ENCODE peak calls at places on chromosomes 16 and 17, in four cellular contexts. One of them, this sample, is unnamed.

GRCh38 chr17:60355663-60356594 is 36.0 kb downstream of the USP32 start:
- DNase-seq in A549: no peak
- DNase-seq in stomach: no peak
- DNase-seq in neural progenitor cell: no peak
- DNase-seq in this sample: no peak

GRCh38 chr16:65212791-65213190 is 90.9 kb upstream of the CDH11 start:
- DNase-seq in stomach: no peak
- DNase-seq in A549: no peak
- DNase-seq in neural progenitor cell: no peak
- DNase-seq in this sample: no peak

GRCh38 chr17:58268326-58268725 is 12.4 kb downstream of the MPO start:
- DNase-seq in neural progenitor cell: no peak
- DNase-seq in stomach: no peak
- DNase-seq in A549: no peak
- DNase-seq in this sample: no peak

GRCh38 chr17:47275245-47275984 is 21.8 kb downstream of the ITGB3 start:
- DNase-seq in neural progenitor cell: peak; percentile 78
- DNase-seq in stomach: peak; percentile 66
- DNase-seq in A549: no peak
- DNase-seq in this sample: peak; percentile 75

GRCh38 chr16:81740163-81740562 is 38.9 kb upstream of the PLCG2 start:
- DNase-seq in neural progenitor cell: no peak
- DNase-seq in stomach: no peak
- DNase-seq in A549: no peak
- DNase-seq in this sample: no peak

GRCh38 chr16:64092284-64092683 is 1029.6 kb downstream of the CDH11 start:
- DNase-seq in neural progenitor cell: no peak
- DNase-seq in A549: no peak
- DNase-seq in stomach: no peak
- DNase-seq in this sample: peak; percentile 5

GRCh38 chr17:72452286-72453173 is 331.7 kb downstream of the SOX9 start:
- DNase-seq in neural progenitor cell: no peak
- DNase-seq in stomach: no peak
- DNase-seq in A549: no peak
- DNase-seq in this sample: no peak

GRCh38 chr16:86026136-86026905 is 127.4 kb downstream of the IRF8 start:
- DNase-seq in A549: no peak
- DNase-seq in stomach: no peak
- DNase-seq in neural progenitor cell: no peak
- DNase-seq in this sample: no peak

GRCh38 chr17:31581022-31581483 is 189.6 kb downstream of the RAB11FIP4 start:
- DNase-seq in A549: no peak
- DNase-seq in stomach: peak; percentile 90
- DNase-seq in neural progenitor cell: no peak
- DNase-seq in this sample: peak; percentile 79

GRCh38 chr16:81707411-81708321 is 71.4 kb upstream of the PLCG2 start:
- DNase-seq in stomach: peak; percentile 70
- DNase-seq in A549: no peak
- DNase-seq in neural progenitor cell: no peak
- DNase-seq in this sample: no peak

GRCh38 chr17:29177541-29177870 is 2.7 kb downstream of the MYO18A start:
- DNase-seq in neural progenitor cell: no peak
- DNase-seq in stomach: no peak
- DNase-seq in A549: no peak
- DNase-seq in this sample: no peak
- H3K4me3 ChIP-seq in neural progenitor cell: no peak overlapping the region
- H3K4me3 ChIP-seq in stomach: no peak overlapping the region
- H3K4me3 ChIP-seq in A549: peak overlapping the region; percentile 60
- H3K4me3 ChIP-seq in this sample: no peak overlapping the region

DNA sequence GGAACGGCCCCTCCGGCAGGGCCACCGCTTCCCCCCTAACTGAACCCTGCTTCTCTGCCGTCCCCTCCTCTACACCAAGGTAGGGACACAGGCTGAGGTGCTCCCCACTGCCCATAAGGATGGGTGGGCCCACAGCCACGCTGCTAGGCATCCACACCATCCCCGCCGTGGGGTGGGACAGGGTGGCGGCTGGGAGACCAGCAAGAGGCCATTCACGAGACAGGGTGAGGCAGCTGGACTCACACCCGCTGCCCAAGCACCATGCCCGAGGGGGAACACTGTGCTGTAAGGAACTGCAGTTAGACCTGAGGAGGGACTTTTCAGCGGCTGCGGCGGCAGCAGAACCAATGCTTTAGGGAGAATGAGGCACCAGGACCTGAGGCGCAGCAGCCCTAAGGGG is 47.5 kb upstream of the RRN3 start:
- DNase-seq in neural progenitor cell: no peak
- DNase-seq in stomach: no peak
- DNase-seq in A549: no peak
- DNase-seq in this sample: no peak
- H3K4me3 ChIP-seq in neural progenitor cell: no peak overlapping the region
- H3K4me3 ChIP-seq in stomach: no peak overlapping the region
- H3K4me3 ChIP-seq in A549: no peak overlapping the region
- H3K4me3 ChIP-seq in this sample: no peak overlapping the region

DNA sequence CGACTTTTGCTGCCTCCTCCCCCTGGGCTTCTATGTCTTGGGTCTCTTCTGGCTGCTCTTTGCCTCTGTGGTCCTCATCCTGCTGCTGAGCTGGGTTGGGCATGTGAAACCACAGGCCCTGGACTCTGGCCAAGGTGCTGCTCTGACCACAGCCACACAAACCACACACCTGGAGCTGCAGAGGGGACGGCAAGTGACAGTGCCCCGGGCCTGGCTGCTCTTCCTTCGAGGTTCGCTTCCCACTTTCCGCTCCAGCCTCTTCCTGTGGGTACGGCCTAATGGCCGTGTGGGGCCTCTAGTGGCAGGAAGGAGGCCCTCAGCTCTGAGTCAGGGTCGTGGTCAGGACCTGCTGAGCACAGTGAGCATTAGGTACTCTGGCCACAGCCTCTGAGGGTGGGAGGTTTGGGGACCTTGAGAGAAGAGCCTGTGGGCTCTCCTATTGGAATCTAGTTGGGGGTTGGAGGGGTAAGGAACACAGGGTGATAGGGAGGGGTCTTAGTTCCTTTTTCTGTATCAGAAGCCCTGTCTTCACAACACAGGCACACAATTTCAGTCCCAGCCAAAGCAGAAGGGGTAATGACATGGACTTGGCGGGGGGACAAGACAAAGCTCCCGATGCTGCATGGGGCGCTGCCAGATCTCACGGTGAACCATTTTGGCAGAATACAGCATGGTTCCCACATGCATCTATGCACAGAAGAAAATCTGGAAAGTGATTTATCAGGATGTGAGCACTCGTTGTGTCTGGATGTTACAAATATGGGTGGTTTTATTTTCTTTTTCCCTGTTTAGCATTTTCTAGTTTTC is 2.3 kb downstream of the GP1BA start:
- DNase-seq in neural progenitor cell: no peak
- DNase-seq in stomach: peak; percentile 69
- DNase-seq in A549: no peak
- DNase-seq in this sample: no peak
- H3K4me3 ChIP-seq in neural progenitor cell: no peak overlapping the region
- H3K4me3 ChIP-seq in stomach: no peak overlapping the region
- H3K4me3 ChIP-seq in A549: no peak overlapping the region
- H3K4me3 ChIP-seq in this sample: no peak overlapping the region

GRCh38 chr17:50944054-50944901 is 78.1 kb upstream of the TOB1 start:
- DNase-seq in A549: peak; percentile 94
- DNase-seq in neural progenitor cell: peak; percentile 75
- DNase-seq in stomach: peak; percentile 97
- DNase-seq in this sample: no peak

GRCh38 chr17:50944902-50945720 is 79.0 kb upstream of the TOB1 start:
- DNase-seq in neural progenitor cell: no peak
- DNase-seq in stomach: no peak
- DNase-seq in A549: no peak
- DNase-seq in this sample: no peak

GRCh38 chr17:50946223-50946890 is 80.2 kb upstream of the TOB1 start:
- DNase-seq in stomach: peak; percentile 25
- DNase-seq in neural progenitor cell: no peak
- DNase-seq in A549: no peak
- DNase-seq in this sample: no peak

GRCh38 chr17:50945779-50946222 is 79.6 kb upstream of the TOB1 start:
- DNase-seq in A549: no peak
- DNase-seq in neural progenitor cell: no peak
- DNase-seq in stomach: no peak
- DNase-seq in this sample: no peak

DNA sequence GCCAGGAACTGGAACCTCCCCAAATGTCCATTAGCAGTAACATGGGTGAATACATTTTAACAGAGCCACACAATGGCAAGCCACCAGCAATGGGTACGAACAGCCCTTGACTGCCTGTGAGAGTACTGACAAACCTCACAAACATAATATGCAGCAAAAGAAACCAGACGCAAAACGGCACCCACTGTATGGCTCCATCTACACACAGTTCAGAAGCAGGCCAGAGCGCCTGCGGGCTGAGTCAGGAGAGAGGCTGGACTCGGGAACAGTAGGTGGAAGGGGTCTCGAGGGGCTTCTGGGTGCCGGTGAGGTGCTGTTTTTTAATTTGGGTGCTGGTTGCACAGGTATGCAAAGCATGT is 77.4 kb upstream of the TOB1 start:
- DNase-seq in A549: no peak
- DNase-seq in neural progenitor cell: no peak
- DNase-seq in stomach: peak; percentile 58
- DNase-seq in this sample: no peak
- H3K4me3 ChIP-seq in A549: peak overlapping the region; percentile 53
- H3K4me3 ChIP-seq in neural progenitor cell: no peak overlapping the region
- H3K4me3 ChIP-seq in stomach: peak overlapping the region; percentile 47
- H3K4me3 ChIP-seq in this sample: no peak overlapping the region

GRCh38 chr16:56684256-56684925 is 2.1 kb downstream of the MT1X start:
- DNase-seq in neural progenitor cell: no peak
- DNase-seq in A549: no peak
- DNase-seq in stomach: no peak
- DNase-seq in this sample: no peak
- H3K4me3 ChIP-seq in neural progenitor cell: no peak overlapping the region
- H3K4me3 ChIP-seq in A549: no peak overlapping the region
- H3K4me3 ChIP-seq in stomach: peak overlapping the region; percentile 63
- H3K4me3 ChIP-seq in this sample: no peak overlapping the region

GRCh38 chr17:56926270-56926669 is 12.4 kb upstream of the TRIM25 start:
- DNase-seq in neural progenitor cell: no peak
- DNase-seq in stomach: no peak
- DNase-seq in A549: no peak
- DNase-seq in this sample: no peak
- H3K4me3 ChIP-seq in neural progenitor cell: no peak overlapping the region
- H3K4me3 ChIP-seq in stomach: no peak overlapping the region
- H3K4me3 ChIP-seq in A549: no peak overlapping the region
- H3K4me3 ChIP-seq in this sample: no peak overlapping the region

DNA sequence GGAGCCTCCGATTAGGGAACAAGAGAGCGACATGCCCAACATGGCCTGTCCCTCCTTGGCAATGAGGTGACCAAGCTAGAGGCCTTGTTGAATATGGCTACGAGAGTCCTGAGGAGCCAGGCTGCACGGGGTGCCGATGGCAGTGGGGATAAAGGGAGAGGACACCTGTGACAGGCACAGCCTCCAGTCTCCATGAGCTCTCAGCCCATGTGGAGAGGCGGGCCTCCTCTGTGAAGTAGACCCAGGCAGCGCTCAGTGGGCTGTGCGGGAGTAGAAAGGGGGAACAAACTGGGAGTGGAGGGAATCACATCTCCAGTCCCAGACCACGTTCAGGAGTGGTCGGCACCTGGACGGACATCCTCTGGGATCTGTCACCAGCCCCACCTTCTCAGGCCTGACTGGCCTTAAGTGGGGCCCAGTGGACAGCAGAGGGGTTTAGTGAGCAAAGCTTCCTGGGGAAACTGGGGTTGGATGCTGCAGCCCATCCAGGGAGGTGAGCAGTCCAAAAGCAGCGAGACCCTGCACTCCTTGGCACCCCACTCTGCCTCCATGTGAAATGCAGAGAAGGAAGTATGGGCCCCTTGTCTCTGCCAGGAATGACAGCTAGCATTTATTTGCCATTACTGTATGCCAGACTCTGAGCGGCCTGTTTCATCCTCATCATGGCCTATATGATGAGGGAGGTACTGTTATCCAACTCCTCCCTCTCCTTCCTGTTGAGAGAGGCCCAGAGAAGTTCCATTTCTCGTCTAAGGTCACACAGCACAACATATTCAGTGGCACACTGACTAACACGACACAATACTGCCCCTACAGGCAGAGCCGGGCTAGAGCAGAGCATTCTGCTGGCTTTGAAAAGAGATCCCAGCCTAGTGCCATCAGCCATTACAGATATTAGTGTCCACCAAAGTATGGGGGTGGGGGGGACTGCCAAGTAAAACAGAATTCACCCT is 4.5 kb upstream of the TMEM92 start:
- DNase-seq in stomach: peak; percentile 76
- DNase-seq in A549: peak; percentile 91
- DNase-seq in neural progenitor cell: peak; percentile 75
- DNase-seq in this sample: peak; percentile 59
- H3K4me3 ChIP-seq in stomach: no peak overlapping the region
- H3K4me3 ChIP-seq in A549: no peak overlapping the region
- H3K4me3 ChIP-seq in neural progenitor cell: no peak overlapping the region
- H3K4me3 ChIP-seq in this sample: no peak overlapping the region

This sample was measured in astrocyte of the cerebellum.